ENCODE peak calls at places on chromosomes 16 and 17, in five cellular contexts. Q is neural progenitor cell, R is GM23248, D is HCT116, J is hepatocyte. V is an unnamed sample.
A peak's percentile ranks its signal among the peaks of the same experiment; 100 is the strongest.

GRCh38 chr16:10531582-10531981 is 48.8 kb downstream of the EMP2 start:
- DNase-seq in R (no peak), D (no peak), Q (no peak), J (no peak), V (no peak)

GRCh38 chr16:82063456-82064082 is 28.5 kb downstream of the HSD17B2 start:
- DNase-seq in R (peak; percentile 16), Q (no peak), D (no peak), J (no peak), V (no peak)

GRCh38 chr16:86597880-86598606 is 19.7 kb downstream of the FOXL1 start:
- DNase-seq in J (no peak), R (no peak), D (no peak), Q (no peak), V (no peak)

GRCh38 chr17:70577456-70577855 is 408.1 kb downstream of the KCNJ2 start:
- DNase-seq in J (no peak), R (no peak), Q (no peak), D (no peak), V (no peak)

GRCh38 chr16:21222495-21223337 is 10.8 kb upstream of the ANKS4B start:
- DNase-seq in R (no peak), Q (no peak), J (no peak), D (no peak), V (no peak)

GRCh38 chr17:39152134-39152884 is 872 bp upstream of the PLXDC1 start:
- DNase-seq in R (no peak), D (peak; percentile 28), Q (peak; percentile 62), J (peak; percentile 54), V (no peak)

GRCh38 chr17:19411641-19412040 is 609 bp downstream of the RNF112 start:
- DNase-seq in J (no peak), R (peak; percentile 28), Q (no peak), D (no peak), V (no peak)

GRCh38 chr17:7656958-7657715 is 6.4 kb downstream of the ATP1B2 start:
- DNase-seq in Q (peak; percentile 59), D (no peak), R (no peak), J (no peak), V (no peak)

GRCh38 chr17:47831934-47832327 is 461 bp downstream of the LRRC46 start:
- DNase-seq in J (no peak), Q (no peak), D (no peak), R (peak; percentile 22), V (no peak)

GRCh38 chr17:3738562-3739295 is 15.0 kb downstream of the HASPIN start:
- DNase-seq in R (peak; percentile 31), J (peak; percentile 50), Q (peak; percentile 50), D (no peak), V (peak; percentile 49)

GRCh38 chr17:78737332-78737731 is 44.7 kb downstream of the CYTH1 start:
- DNase-seq in J (peak; percentile 46), D (no peak), Q (no peak), R (peak; percentile 90), V (no peak)

GRCh38 chr17:48231995-48232729 is 124.6 kb downstream of the SNX11 start:
- DNase-seq in Q (no peak), D (no peak), R (no peak), J (no peak), V (no peak)

DNA sequence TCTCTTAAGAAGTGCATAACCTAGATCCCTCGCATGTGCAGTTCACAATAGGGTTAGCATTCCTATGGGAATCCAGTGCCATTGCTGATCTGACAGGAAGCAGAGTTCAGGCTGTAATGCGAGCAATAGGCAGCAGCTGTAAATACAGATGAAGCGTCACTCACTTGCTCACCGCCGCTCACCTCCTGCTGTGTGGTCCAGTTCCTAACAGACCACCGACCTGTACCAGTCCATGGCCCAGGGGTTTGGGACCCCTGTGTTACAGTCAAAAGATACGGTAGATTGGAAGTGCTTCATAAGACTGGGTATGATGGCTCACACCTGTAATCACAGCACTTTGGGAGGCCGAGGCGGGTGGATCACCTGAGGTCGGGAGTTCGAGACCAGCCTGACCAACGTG is 2.8 kb downstream of the STAT5A start:
- DNase-seq in R (no peak), Q (no peak), J (no peak), D (no peak), V (no peak)
- TF ChIP-seq EZH2phosphoT487 in R (no peak), Q (no peak), J (no peak), D (no peak), V (no peak)

GRCh38 chr16:89224665-89225064 is 7.2 kb downstream of the ZNF778 start:
- DNase-seq in R (no peak), Q (no peak), D (no peak), J (no peak), V (no peak)

GRCh38 chr16:89233678-89234490 is 16.4 kb downstream of the ZNF778 start:
- DNase-seq in J (no peak), R (no peak), D (no peak), Q (no peak), V (no peak)

GRCh38 chr16:89232107-89232506 is 14.6 kb downstream of the ZNF778 start:
- DNase-seq in R (no peak), Q (no peak), J (no peak), D (no peak), V (no peak)

DNA sequence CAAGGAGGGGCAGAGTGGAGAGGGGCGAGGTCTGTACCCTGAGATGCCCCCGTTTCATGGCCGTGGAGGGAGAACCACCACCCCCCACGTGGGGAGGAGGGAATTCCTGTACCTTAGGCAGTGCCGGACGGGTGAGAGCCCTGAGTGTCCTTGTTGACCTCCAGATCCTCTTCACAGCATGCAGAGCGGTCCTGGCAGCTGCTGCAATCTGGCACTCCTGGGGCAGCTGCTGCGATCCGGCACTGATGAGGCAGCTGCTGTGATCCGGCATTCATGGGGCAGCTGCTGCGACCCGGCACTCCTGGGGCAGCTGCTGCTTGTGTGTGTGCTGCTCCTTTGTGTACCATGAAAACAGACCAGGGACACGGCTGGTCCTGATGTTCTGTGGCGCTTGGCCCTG is 12.7 kb downstream of the ZNF778 start:
- DNase-seq in D (no peak), J (no peak), Q (no peak), R (no peak), V (no peak)
- H3K9me3 ChIP-seq in D (peaks cover 18% of the 10 kb centered on the region), J (peaks cover 4% of the 10 kb centered on the region), Q (no peaks in the 10 kb centered on the region), R (no peaks in the 10 kb centered on the region), V (no peaks in the 10 kb centered on the region)

GRCh38 chr17:2123467-2124251 is 68.8 kb downstream of the HIC1 start:
- DNase-seq in J (peak; percentile 23), D (no peak), Q (peak; percentile 53), R (peak; percentile 48), V (peak; percentile 16)
- H3K4me3 ChIP-seq in J (no peak overlapping the region), D (no peak overlapping the region), Q (no peak overlapping the region), R (no peak overlapping the region), V (no peak overlapping the region)

DNA sequence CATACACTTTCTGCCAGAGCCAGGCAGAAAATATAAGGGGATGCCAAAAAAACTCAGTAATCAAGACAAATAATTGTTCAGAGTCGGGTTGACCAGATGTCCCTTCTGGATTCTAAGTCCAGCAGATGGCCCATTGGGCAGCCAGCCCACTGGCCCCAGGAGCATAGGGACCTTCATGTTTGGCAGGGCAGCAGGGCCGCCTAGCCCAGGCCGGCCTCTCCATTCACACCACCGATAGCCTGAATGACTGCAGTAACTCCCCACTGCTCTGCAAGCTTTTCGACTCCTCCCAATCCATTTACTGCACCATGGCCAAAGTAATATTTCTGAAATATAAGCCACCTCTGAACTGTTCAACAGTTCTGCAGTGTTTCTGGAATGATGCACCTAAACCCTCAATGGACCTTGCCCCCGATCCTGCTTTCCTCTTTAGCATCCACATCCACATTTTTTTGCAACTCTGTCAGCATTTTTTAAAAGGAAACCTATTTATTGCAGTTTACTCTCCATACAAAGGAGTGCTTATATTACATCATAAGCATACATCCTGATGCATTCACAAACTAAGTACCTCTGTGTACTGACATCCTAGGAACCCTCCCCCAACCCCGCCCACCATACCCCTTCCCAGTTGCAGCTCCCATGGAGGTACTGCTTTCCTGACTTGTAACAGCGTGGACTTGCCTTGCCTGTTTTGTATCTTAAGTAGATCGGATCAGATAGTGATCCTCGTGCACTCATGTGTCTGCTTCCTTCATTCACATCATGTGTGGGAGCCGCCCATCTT is 46.3 kb downstream of the LDHD start:
- DNase-seq in J (peak; percentile 66), R (no peak), Q (no peak), D (no peak), V (no peak)
- TF ChIP-seq EZH2phosphoT487 in J (no peak), R (no peak), Q (no peak), D (no peak), V (no peak)

GRCh38 chr17:22707626-22708025 is 1015.3 kb downstream of the KCNJ18 start:
- DNase-seq in R (no peak), D (no peak), J (no peak), Q (no peak), V (no peak)

GRCh38 chr17:22703786-22704441 is 1011.6 kb downstream of the KCNJ18 start:
- DNase-seq in R (no peak), Q (no peak), D (no peak), J (no peak), V (no peak)

GRCh38 chr17:22703204-22703603 is 1010.9 kb downstream of the KCNJ18 start:
- DNase-seq in D (no peak), Q (no peak), J (no peak), R (no peak), V (no peak)

GRCh38 chr17:22704674-22705073 is 1012.4 kb downstream of the KCNJ18 start:
- DNase-seq in J (no peak), R (peak; percentile 4), Q (no peak), D (no peak), V (no peak)
- H3K9me3 ChIP-seq in J (peaks cover under 1% of the 10 kb centered on the region), R (no peaks in the 10 kb centered on the region), Q (peaks cover 18% of the 10 kb centered on the region), D (peaks cover 5% of the 10 kb centered on the region), V (no peaks in the 10 kb centered on the region)

DNA sequence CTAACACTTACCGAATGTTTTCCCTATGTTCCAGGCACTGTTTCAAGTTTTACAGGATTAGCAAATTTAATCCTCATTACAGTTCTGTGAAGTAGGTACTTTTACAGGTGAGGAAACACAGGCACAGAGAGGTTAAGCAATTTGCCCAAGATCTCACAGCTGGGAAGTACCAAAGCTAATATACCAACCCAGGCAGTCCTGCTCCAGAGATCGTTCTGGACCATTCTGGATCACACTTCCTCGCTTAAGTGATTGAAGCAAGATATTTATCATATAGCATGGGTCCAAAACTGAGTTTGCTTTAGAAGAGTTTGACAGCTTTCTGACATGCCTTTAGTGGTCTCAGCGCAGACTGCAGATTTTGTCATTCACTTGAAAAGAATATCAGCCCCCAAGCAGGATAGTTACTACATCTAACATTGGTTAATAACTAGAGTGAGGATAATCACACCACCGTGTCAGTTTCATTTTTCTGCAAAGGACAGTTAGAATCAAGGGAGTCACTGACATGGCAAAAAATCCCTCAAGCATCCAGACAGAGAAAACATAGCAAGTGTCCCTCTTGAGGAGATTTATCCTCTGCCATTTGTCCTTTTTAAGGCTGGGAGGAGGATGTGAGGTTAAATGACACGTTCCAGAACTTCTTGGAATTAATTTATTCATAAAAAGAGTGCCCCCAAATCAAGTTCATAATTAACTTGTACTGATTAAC is 5.1 kb downstream of the HS3ST3B1 start:
- DNase-seq in J (no peak), Q (no peak), D (no peak), R (peak; percentile 27), V (no peak)
- H3K4me3 ChIP-seq in J (no peak overlapping the region), Q (no peak overlapping the region), D (no peak overlapping the region), R (peak overlapping the region; percentile 91), V (no peak overlapping the region)

DNA sequence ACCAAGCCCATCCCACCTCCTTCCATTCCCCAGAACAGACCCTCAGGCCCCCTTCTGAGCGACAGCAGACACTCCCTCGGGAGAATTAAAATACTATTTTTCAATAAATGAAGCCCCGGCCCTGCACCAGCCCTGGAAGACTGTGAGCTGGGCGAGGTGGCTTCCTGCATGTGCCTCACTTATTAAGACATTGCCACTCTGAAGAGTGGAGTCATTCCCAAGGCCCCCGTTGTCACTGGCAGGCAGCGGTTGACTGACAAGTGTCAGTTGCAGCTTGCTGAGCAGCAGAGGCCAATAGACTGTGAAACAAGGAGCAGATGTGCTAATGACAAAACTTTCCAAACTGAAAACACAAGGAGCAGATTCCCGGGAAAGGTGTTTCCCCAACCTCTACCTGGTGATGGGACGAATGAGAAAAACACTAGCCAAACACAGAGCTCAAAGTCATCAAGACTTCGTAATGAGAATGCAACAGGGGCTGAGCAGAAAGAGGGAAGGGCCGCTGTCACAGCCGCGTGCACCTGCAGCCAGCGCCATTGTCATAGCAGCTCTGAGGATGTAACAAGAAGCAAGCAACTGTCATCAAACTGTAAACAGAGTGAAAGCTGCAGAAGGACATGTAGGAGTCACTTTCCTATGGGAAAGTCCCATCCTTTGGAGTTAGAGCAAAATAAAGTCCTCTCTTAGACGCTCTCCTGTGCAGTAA is 232.1 kb downstream of the C16orf78 start:
- DNase-seq in R (no peak), J (no peak), D (no peak), Q (no peak), V (no peak)
- TF ChIP-seq EZH2phosphoT487 in R (no peak), J (no peak), D (no peak), Q (no peak), V (no peak)